ENCODE peak calls at places on chromosomes 7 and 10, in seven cellular contexts. Z is hepatocyte, G is neural progenitor cell, C is HCT116, M is SK-N-SH, H is GM23338, K is MM.1S. P is an unnamed sample.

GRCh38 chr7:155345490-155345889 is 47.8 kb downstream of the INSIG1 start:
- DNase-seq in K (no peak), Z (no peak), H (no peak), G (no peak), M (no peak), C (no peak), P (no peak)

GRCh38 chr7:157281221-157281998 is 55.4 kb upstream of the DNAJB6 start:
- DNase-seq in K (no peak), M (peak; percentile 42), Z (no peak), C (no peak), G (no peak), H (no peak), P (no peak)

GRCh38 chr10:69973678-69974077 is 79.0 kb upstream of the MACROH2A2 start:
- DNase-seq in K (no peak), M (no peak), G (no peak), Z (no peak), C (no peak), H (no peak), P (no peak)

GRCh38 chr10:28975891-28976471 is 298.7 kb downstream of the BAMBI start:
- DNase-seq in M (no peak), G (peak; percentile 34), C (no peak), H (no peak), Z (peak; percentile 42), K (no peak), P (no peak)

GRCh38 chr7:55055479-55055878 is 36.7 kb downstream of the EGFR start:
- DNase-seq in G (no peak), C (no peak), M (no peak), K (no peak), Z (no peak), H (no peak), P (no peak)

GRCh38 chr10:71597821-71598498 is 121.6 kb downstream of the C10orf105 start:
- DNase-seq in C (no peak), G (no peak), M (no peak), H (no peak), K (no peak), Z (no peak), P (peak; percentile 68)

GRCh38 chr10:100654835-100655759 is 90.3 kb upstream of the PAX2 start:
- DNase-seq in G (peak; percentile 67), M (peak; percentile 74), Z (no peak), H (peak; percentile 66), C (no peak), K (no peak), P (no peak)

GRCh38 chr7:7489546-7489945 is 46.1 kb downstream of the COL28A1 start:
- DNase-seq in G (no peak), H (no peak), C (no peak), Z (no peak), K (no peak), M (no peak), P (no peak)

GRCh38 chr10:121536271-121536918 is 61.8 kb downstream of the FGFR2 start:
- DNase-seq in G (peak; percentile 59), Z (no peak), C (no peak), M (no peak), K (no peak), H (peak; percentile 50), P (no peak)

GRCh38 chr10:24363070-24363469 is 154.1 kb downstream of the KIAA1217 start:
- DNase-seq in Z (no peak), M (no peak), C (no peak), G (no peak), H (no peak), K (no peak), P (no peak)

GRCh38 chr10:44965651-44966097 is 6.1 kb downstream of the RASSF4 start:
- DNase-seq in H (no peak), C (no peak), K (no peak), M (no peak), G (no peak), Z (no peak), P (no peak)

GRCh38 chr7:129160161-129160911 is 15.8 kb downstream of the TSPAN33 start:
- DNase-seq in H (peak; percentile 50), G (peak; percentile 87), Z (no peak), C (no peak), K (peak; percentile 46), M (peak; percentile 85), P (peak; percentile 68)

GRCh38 chr10:75582102-75582501 is 150.7 kb downstream of the LRMDA start:
- DNase-seq in C (no peak), H (no peak), K (no peak), G (peak; percentile 25), M (no peak), Z (no peak), P (no peak)

GRCh38 chr10:92177546-92177945 is 113.3 kb downstream of the CPEB3 start:
- DNase-seq in G (no peak), K (no peak), Z (no peak), C (no peak), H (no peak), M (no peak), P (no peak)

GRCh38 chr7:91249506-91250233 is 14.6 kb upstream of the FZD1 start:
- DNase-seq in C (no peak), K (no peak), Z (no peak), G (no peak), M (no peak), H (no peak), P (no peak)

GRCh38 chr10:20944789-20945502 is 47.8 kb upstream of the NEBL start:
- DNase-seq in C (no peak), Z (no peak), G (no peak), M (no peak), H (no peak), K (no peak), P (no peak)

GRCh38 chr10:45673074-45673628 is 579 bp upstream of the ZFAND4 start:
- DNase-seq in C (no peak), K (no peak), Z (peak; percentile 47), G (no peak), H (peak; percentile 39), M (no peak), P (no peak)

GRCh38 chr7:89813096-89813495 is 341.2 kb upstream of the STEAP1 start:
- DNase-seq in H (no peak), C (no peak), G (no peak), K (no peak), Z (no peak), M (no peak), P (no peak)

GRCh38 chr10:51086695-51087094 is 12.4 kb downstream of the PRKG1 start:
- DNase-seq in M (no peak), G (no peak), H (no peak), K (no peak), C (no peak), Z (no peak), P (no peak)

GRCh38 chr7:24902276-24902675 is 77.7 kb downstream of the OSBPL3 start:
- DNase-seq in Z (no peak), K (no peak), C (no peak), G (no peak), M (no peak), H (no peak), P (no peak)

GRCh38 chr7:5549096-5549896 is 125.7 kb upstream of the TNRC18 start:
- DNase-seq in Z (peak; percentile 90), H (no peak), C (peak; percentile 87), M (peak; percentile 48), K (no peak), G (no peak), P (no peak)

GRCh38 chr10:48551796-48552591 is 52.9 kb downstream of the ARHGAP22 start:
- DNase-seq in G (peak; percentile 65), K (peak; percentile 35), H (peak; percentile 73), Z (peak; percentile 57), C (peak; percentile 15), M (peak; percentile 87), P (peak; percentile 79)

GRCh38 chr7:130940907-130941306 is 206.9 kb upstream of the KLF14 start:
- DNase-seq in K (no peak), H (no peak), M (no peak), Z (no peak), G (no peak), C (no peak), P (no peak)

GRCh38 chr10:24255115-24255895 is 46.4 kb downstream of the KIAA1217 start:
- DNase-seq in H (peak; percentile 65), Z (peak; percentile 44), C (no peak), M (peak; percentile 58), G (peak; percentile 68), K (no peak), P (no peak)

GRCh38 chr7:135414850-135415439 is 95.0 kb downstream of the CNOT4 start:
- DNase-seq in K (peak; percentile 65), Z (peak; percentile 60), C (peak; percentile 65), H (peak; percentile 91), G (peak; percentile 75), M (peak; percentile 19), P (peak; percentile 56)
- TF ChIP-seq CTCF in K (peak; percentile 66), Z (peak; percentile 47), C (peak; percentile 73), H (peak; percentile 77), G (peak; percentile 78), M (peak; percentile 63), P (peak; percentile 83)

GRCh38 chr7:134548877-134549276 is at the start of gene AKR1B15:
- DNase-seq in Z (no peak), C (no peak), G (no peak), M (no peak), H (no peak), K (no peak), P (no peak)
- TF ChIP-seq EZH2phosphoT487 in Z (no peak), C (no peak), G (no peak), M (no peak), H (no peak), K (no peak), P (no peak)

DNA sequence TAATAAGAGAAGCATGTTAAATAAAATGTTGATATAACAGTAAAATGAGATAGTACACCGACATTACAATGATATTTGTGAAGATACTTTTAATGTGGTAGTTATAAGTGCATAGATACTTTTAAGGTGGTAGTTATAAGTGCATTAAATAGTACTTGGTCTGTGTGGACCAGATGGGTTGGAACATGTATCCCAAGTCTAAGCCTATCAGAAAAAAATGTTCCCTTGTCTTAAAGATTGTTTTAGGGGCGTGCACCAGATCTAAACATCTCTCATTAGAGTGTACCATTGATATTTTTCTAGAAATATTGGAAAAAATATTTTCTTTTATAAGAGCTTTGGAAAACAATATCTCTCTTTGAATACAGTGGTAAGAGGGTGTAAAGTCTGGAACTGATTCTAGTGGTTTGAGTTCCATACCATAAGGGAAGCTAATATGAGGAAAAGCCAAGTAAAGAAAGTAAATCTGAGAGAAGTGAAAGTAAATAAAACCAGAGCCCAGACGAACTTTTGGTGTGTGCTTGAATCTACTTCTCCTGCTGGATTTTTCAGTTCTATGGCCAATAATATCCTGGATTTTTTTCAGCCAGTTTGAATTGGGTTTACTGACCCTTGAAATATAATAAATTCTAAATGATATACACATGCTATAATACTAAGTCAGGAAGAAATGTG is 175.3 kb downstream of the MBL2 start:
- DNase-seq in G (no peak), K (no peak), H (no peak), Z (no peak), M (no peak), C (no peak), P (no peak)
- H3K4me3 ChIP-seq in G (no peak overlapping the region), K (no peak overlapping the region), H (no peak overlapping the region), Z (no peak overlapping the region), M (peak overlapping the region; percentile 35), C (no peak overlapping the region), P (no peak overlapping the region)

DNA sequence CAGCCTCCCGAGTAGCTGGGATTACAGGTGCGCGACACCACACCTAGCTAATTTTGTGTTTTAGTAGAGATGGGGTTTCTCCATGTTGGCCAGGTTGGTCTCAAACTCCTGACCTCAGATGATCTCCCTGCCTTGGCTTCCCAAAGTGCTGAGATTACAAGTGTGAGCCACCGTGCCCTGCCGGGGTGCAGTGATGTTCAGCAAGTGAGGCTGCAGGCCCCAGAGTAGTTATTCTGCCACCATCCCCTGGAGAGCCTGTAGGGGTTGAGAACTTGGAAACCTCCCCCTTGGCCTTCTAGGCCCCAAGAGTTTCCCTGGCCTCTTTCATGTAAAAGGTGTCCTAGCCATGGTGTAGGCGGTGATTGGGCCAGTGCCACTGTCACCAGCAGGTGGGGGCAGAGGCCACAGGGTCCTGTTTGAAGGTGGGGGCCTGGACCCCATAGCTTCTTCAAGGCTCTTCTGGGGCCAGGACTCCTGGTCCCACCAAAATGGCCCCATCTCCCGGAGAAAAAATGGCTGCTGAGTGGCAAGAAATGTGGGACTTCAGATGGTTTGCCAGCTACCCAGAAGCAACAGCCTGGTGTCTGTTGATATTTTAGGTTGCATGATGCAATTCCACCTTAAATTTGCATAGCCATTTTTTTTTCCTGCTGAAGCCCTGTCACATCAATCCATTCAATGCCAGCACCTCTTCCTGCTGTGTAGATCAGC is 25.5 kb upstream of the INMT start:
- DNase-seq in C (no peak), H (no peak), G (no peak), M (no peak), K (no peak), Z (no peak), P (peak; percentile 70)
- TF ChIP-seq CTCF in C (no peak), H (peak; percentile 37), G (no peak), M (no peak), K (no peak), Z (no peak), P (peak; percentile 64)

P was measured in OCI-LY7.